ENCODE peak calls at places on chromosomes 1 and 21, in nine cellular contexts. One of them, this sample, is unnamed. For H3K36me3, the result is how much of the 10 kb centered on the place peaks cover.

GRCh38 chr1:197129698-197130097 is 16.8 kb downstream of the ASPM start:
- DNase-seq in CD8-positive, alpha-beta memory T cell: no peak
- DNase-seq in tibial artery: no peak
- DNase-seq in osteoblast: no peak
- DNase-seq in adipocyte: no peak
- DNase-seq in fibroblast of lung: no peak
- DNase-seq in PC-9: no peak
- DNase-seq in left ventricle myocardium inferior: no peak
- DNase-seq in pancreas: no peak
- DNase-seq in this sample: no peak

GRCh38 chr1:16236091-16236494 is 890 bp downstream of the CPLANE2 start:
- DNase-seq in osteoblast: peak
- DNase-seq in PC-9: peak
- DNase-seq in fibroblast of lung: no peak
- DNase-seq in tibial artery: no peak
- DNase-seq in pancreas: peak
- DNase-seq in CD8-positive, alpha-beta memory T cell: peak
- DNase-seq in left ventricle myocardium inferior: no peak
- DNase-seq in adipocyte: peak
- DNase-seq in this sample: peak

GRCh38 chr21:32593690-32594089 is 8.4 kb upstream of the TCP10L start:
- DNase-seq in CD8-positive, alpha-beta memory T cell: no peak
- DNase-seq in tibial artery: no peak
- DNase-seq in osteoblast: no peak
- DNase-seq in PC-9: no peak
- DNase-seq in pancreas: no peak
- DNase-seq in fibroblast of lung: no peak
- DNase-seq in adipocyte: no peak
- DNase-seq in left ventricle myocardium inferior: no peak
- DNase-seq in this sample: no peak

GRCh38 chr1:46539968-46540367 is 11.5 kb downstream of the KNCN start:
- DNase-seq in adipocyte: peak
- DNase-seq in PC-9: peak
- DNase-seq in tibial artery: no peak
- DNase-seq in fibroblast of lung: peak
- DNase-seq in CD8-positive, alpha-beta memory T cell: no peak
- DNase-seq in pancreas: no peak
- DNase-seq in osteoblast: peak
- DNase-seq in left ventricle myocardium inferior: no peak
- DNase-seq in this sample: no peak

GRCh38 chr1:114203722-114204121 is 50.1 kb upstream of the SYT6 start:
- DNase-seq in left ventricle myocardium inferior: no peak
- DNase-seq in tibial artery: no peak
- DNase-seq in osteoblast: no peak
- DNase-seq in adipocyte: no peak
- DNase-seq in pancreas: no peak
- DNase-seq in fibroblast of lung: peak
- DNase-seq in CD8-positive, alpha-beta memory T cell: no peak
- DNase-seq in PC-9: no peak
- DNase-seq in this sample: no peak

GRCh38 chr1:82319526-82319925 is 518.8 kb downstream of the ADGRL2 start:
- DNase-seq in tibial artery: no peak
- DNase-seq in fibroblast of lung: peak
- DNase-seq in left ventricle myocardium inferior: no peak
- DNase-seq in PC-9: no peak
- DNase-seq in pancreas: no peak
- DNase-seq in adipocyte: peak
- DNase-seq in osteoblast: no peak
- DNase-seq in CD8-positive, alpha-beta memory T cell: no peak
- DNase-seq in this sample: no peak

GRCh38 chr1:182616130-182617074 is 12.2 kb upstream of the RGS16 start:
- DNase-seq in CD8-positive, alpha-beta memory T cell: peak
- DNase-seq in osteoblast: no peak
- DNase-seq in adipocyte: peak
- DNase-seq in fibroblast of lung: peak
- DNase-seq in left ventricle myocardium inferior: peak
- DNase-seq in tibial artery: peak
- DNase-seq in pancreas: peak
- DNase-seq in PC-9: no peak
- DNase-seq in this sample: peak

GRCh38 chr1:50424940-50425375 is 1.7 kb upstream of the DMRTA2 start:
- DNase-seq in PC-9: no peak
- DNase-seq in tibial artery: no peak
- DNase-seq in osteoblast: peak
- DNase-seq in pancreas: no peak
- DNase-seq in adipocyte: no peak
- DNase-seq in CD8-positive, alpha-beta memory T cell: no peak
- DNase-seq in left ventricle myocardium inferior: no peak
- DNase-seq in fibroblast of lung: no peak
- DNase-seq in this sample: no peak

GRCh38 chr1:234478481-234479309 is at the start of gene TARBP1:
- DNase-seq in fibroblast of lung: peak
- DNase-seq in tibial artery: peak
- DNase-seq in adipocyte: peak
- DNase-seq in CD8-positive, alpha-beta memory T cell: peak
- DNase-seq in pancreas: peak
- DNase-seq in left ventricle myocardium inferior: peak
- DNase-seq in osteoblast: peak
- DNase-seq in PC-9: peak
- DNase-seq in this sample: peak

GRCh38 chr1:43691871-43692815 is 15.2 kb upstream of the ST3GAL3 start:
- DNase-seq in CD8-positive, alpha-beta memory T cell: no peak
- DNase-seq in osteoblast: no peak
- DNase-seq in tibial artery: no peak
- DNase-seq in adipocyte: no peak
- DNase-seq in left ventricle myocardium inferior: no peak
- DNase-seq in PC-9: no peak
- DNase-seq in pancreas: no peak
- DNase-seq in fibroblast of lung: no peak
- DNase-seq in this sample: no peak

GRCh38 chr1:199591468-199591867 is 436.0 kb upstream of the NR5A2 start:
- DNase-seq in left ventricle myocardium inferior: no peak
- DNase-seq in adipocyte: no peak
- DNase-seq in fibroblast of lung: no peak
- DNase-seq in pancreas: no peak
- DNase-seq in osteoblast: no peak
- DNase-seq in PC-9: no peak
- DNase-seq in tibial artery: no peak
- DNase-seq in CD8-positive, alpha-beta memory T cell: no peak
- DNase-seq in this sample: no peak
- H3K4me3 ChIP-seq in left ventricle myocardium inferior: no peak
- H3K4me3 ChIP-seq in adipocyte: no peak
- H3K4me3 ChIP-seq in fibroblast of lung: no peak
- H3K4me3 ChIP-seq in pancreas: no peak
- H3K4me3 ChIP-seq in osteoblast: no peak
- H3K4me3 ChIP-seq in PC-9: no peak
- H3K4me3 ChIP-seq in tibial artery: no peak
- H3K4me3 ChIP-seq in CD8-positive, alpha-beta memory T cell: no peak
- H3K4me3 ChIP-seq in this sample: no peak

GRCh38 chr1:214643032-214643431 is 40.0 kb downstream of the CENPF start:
- DNase-seq in fibroblast of lung: no peak
- DNase-seq in PC-9: no peak
- DNase-seq in osteoblast: no peak
- DNase-seq in tibial artery: no peak
- DNase-seq in left ventricle myocardium inferior: no peak
- DNase-seq in pancreas: no peak
- DNase-seq in CD8-positive, alpha-beta memory T cell: no peak
- DNase-seq in adipocyte: no peak
- DNase-seq in this sample: no peak

GRCh38 chr1:214638997-214639396 is 36.0 kb downstream of the CENPF start:
- DNase-seq in osteoblast: no peak
- DNase-seq in pancreas: no peak
- DNase-seq in adipocyte: no peak
- DNase-seq in CD8-positive, alpha-beta memory T cell: no peak
- DNase-seq in left ventricle myocardium inferior: no peak
- DNase-seq in tibial artery: no peak
- DNase-seq in PC-9: no peak
- DNase-seq in fibroblast of lung: peak
- DNase-seq in this sample: no peak

GRCh38 chr1:214640431-214641213 is 37.6 kb downstream of the CENPF start:
- DNase-seq in CD8-positive, alpha-beta memory T cell: no peak
- DNase-seq in adipocyte: no peak
- DNase-seq in osteoblast: no peak
- DNase-seq in fibroblast of lung: no peak
- DNase-seq in tibial artery: no peak
- DNase-seq in pancreas: no peak
- DNase-seq in PC-9: no peak
- DNase-seq in left ventricle myocardium inferior: no peak
- DNase-seq in this sample: peak

GRCh38 chr1:214638474-214638807 is 35.4 kb downstream of the CENPF start:
- DNase-seq in tibial artery: no peak
- DNase-seq in fibroblast of lung: no peak
- DNase-seq in CD8-positive, alpha-beta memory T cell: no peak
- DNase-seq in PC-9: no peak
- DNase-seq in osteoblast: no peak
- DNase-seq in left ventricle myocardium inferior: no peak
- DNase-seq in pancreas: no peak
- DNase-seq in adipocyte: no peak
- DNase-seq in this sample: no peak

DNA sequence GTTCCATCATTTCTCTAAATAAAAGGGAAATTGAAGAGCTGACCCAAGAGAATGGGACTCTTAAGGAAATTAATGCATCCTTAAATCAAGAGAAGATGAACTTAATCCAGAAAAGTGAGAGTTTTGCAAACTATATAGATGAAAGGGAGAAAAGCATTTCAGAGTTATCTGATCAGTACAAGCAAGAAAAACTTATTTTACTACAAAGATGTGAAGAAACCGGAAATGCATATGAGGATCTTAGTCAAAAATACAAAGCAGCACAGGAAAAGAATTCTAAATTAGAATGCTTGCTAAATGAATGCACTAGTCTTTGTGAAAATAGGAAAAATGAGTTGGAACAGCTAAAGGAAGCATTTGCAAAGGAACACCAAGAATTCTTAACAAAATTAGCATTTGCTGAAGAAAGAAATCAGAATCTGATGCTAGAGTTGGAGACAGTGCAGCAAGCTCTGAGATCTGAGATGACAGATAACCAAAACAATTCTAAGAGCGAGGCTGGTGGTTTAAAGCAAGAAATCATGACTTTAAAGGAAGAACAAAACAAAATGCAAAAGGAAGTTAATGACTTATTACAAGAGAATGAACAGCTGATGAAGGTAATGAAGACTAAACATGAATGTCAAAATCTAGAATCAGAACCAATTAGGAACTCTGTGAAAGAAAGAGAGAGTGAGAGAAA is 38.4 kb downstream of the CENPF start:
- DNase-seq in fibroblast of lung: no peak
- DNase-seq in PC-9: no peak
- DNase-seq in pancreas: no peak
- DNase-seq in left ventricle myocardium inferior: no peak
- DNase-seq in osteoblast: no peak
- DNase-seq in adipocyte: no peak
- DNase-seq in tibial artery: no peak
- DNase-seq in CD8-positive, alpha-beta memory T cell: no peak
- DNase-seq in this sample: peak
- H3K36me3 ChIP-seq in fibroblast of lung: under half
- H3K36me3 ChIP-seq in PC-9: half or more
- H3K36me3 ChIP-seq in pancreas: under half
- H3K36me3 ChIP-seq in left ventricle myocardium inferior: under half
- H3K36me3 ChIP-seq in osteoblast: under half
- H3K36me3 ChIP-seq in adipocyte: under half
- H3K36me3 ChIP-seq in tibial artery: under half
- H3K36me3 ChIP-seq in CD8-positive, alpha-beta memory T cell: under half
- H3K36me3 ChIP-seq in this sample: under half

GRCh38 chr1:63969461-63969893 is 195.7 kb downstream of the ROR1 start:
- DNase-seq in CD8-positive, alpha-beta memory T cell: no peak
- DNase-seq in PC-9: peak
- DNase-seq in osteoblast: no peak
- DNase-seq in tibial artery: no peak
- DNase-seq in fibroblast of lung: peak
- DNase-seq in left ventricle myocardium inferior: no peak
- DNase-seq in adipocyte: no peak
- DNase-seq in pancreas: no peak
- DNase-seq in this sample: no peak
- H3K4me3 ChIP-seq in CD8-positive, alpha-beta memory T cell: no peak
- H3K4me3 ChIP-seq in PC-9: no peak
- H3K4me3 ChIP-seq in osteoblast: no peak
- H3K4me3 ChIP-seq in tibial artery: no peak
- H3K4me3 ChIP-seq in fibroblast of lung: no peak
- H3K4me3 ChIP-seq in left ventricle myocardium inferior: no peak
- H3K4me3 ChIP-seq in adipocyte: no peak
- H3K4me3 ChIP-seq in pancreas: no peak
- H3K4me3 ChIP-seq in this sample: no peak

GRCh38 chr1:26254404-26254803 is 20.4 kb downstream of the CEP85 start:
- DNase-seq in osteoblast: no peak
- DNase-seq in pancreas: no peak
- DNase-seq in PC-9: no peak
- DNase-seq in adipocyte: peak
- DNase-seq in tibial artery: no peak
- DNase-seq in fibroblast of lung: peak
- DNase-seq in left ventricle myocardium inferior: no peak
- DNase-seq in CD8-positive, alpha-beta memory T cell: no peak
- DNase-seq in this sample: no peak
- H3K36me3 ChIP-seq in osteoblast: under half
- H3K36me3 ChIP-seq in pancreas: under half
- H3K36me3 ChIP-seq in PC-9: under half
- H3K36me3 ChIP-seq in adipocyte: under half
- H3K36me3 ChIP-seq in tibial artery: under half
- H3K36me3 ChIP-seq in fibroblast of lung: under half
- H3K36me3 ChIP-seq in left ventricle myocardium inferior: under half
- H3K36me3 ChIP-seq in CD8-positive, alpha-beta memory T cell: under half
- H3K36me3 ChIP-seq in this sample: under half